ENCODE peak calls at places on chromosome 19, in eight cellular contexts. B is heart right ventricle; N is stimulated activated CD8-positive, alpha-beta memory T cell treated with anti-CD3 and anti-CD28 coated beads, Interleukin-4, amount 100 ng/mL, for 1 hour; V is NCI-H446 treated with DMSO at 0.1 percent for 48 hours; G is Karpas-422; F is uterus; X is COR-L47; Q is SHP77 treated with DMSO at 0.1 percent for 48 hours. K is an unnamed sample.

GRCh38 chr19:46824887-46825730 is 25.5 kb downstream of the AP2S1 start:
- DNase-seq in B (no peak), N (no peak), V (no peak), G (no peak), F (no peak), X (no peak), Q (no peak), K (no peak)

GRCh38 chr19:32743447-32743846 is 23.9 kb downstream of the TDRD12 start:
- DNase-seq in B (no peak), N (no peak), V (no peak), G (no peak), F (no peak), X (no peak), Q (no peak), K (no peak)

GRCh38 chr19:19057317-19057716 is 6.5 kb upstream of the SLC25A42 start:
- DNase-seq in B (no peak), N (no peak), V (no peak), G (no peak), F (no peak), X (no peak), Q (no peak), K (no peak)

GRCh38 chr19:46495789-46496099 is at the start of gene PNMA8B:
- DNase-seq in B (peak), N (no peak), V (no peak), G (no peak), F (no peak), X (peak), Q (no peak), K (peak)

GRCh38 chr19:40513741-40514315 is 47.0 kb downstream of the SPTBN4 start:
- DNase-seq in B (no peak), N (no peak), V (no peak), G (no peak), F (no peak), X (no peak), Q (no peak), K (no peak)

GRCh38 chr19:12778020-12778904 is 2.9 kb upstream of the HOOK2 start:
- DNase-seq in B (peak), N (no peak), V (peak), G (peak), F (peak), X (peak), Q (peak), K (peak)

GRCh38 chr19:45670670-45671453 is 2.8 kb downstream of the GIPR start:
- DNase-seq in B (peak), N (no peak), V (no peak), G (peak), F (peak), X (no peak), Q (no peak), K (peak)

GRCh38 chr19:32168111-32168510 is 177.3 kb upstream of the ZNF507 start:
- DNase-seq in B (no peak), N (no peak), V (no peak), G (no peak), F (no peak), X (no peak), Q (no peak), K (no peak)

GRCh38 chr19:50510700-50511068 is 307 bp downstream of the JOSD2 start:
- DNase-seq in B (no peak), N (no peak), V (peak), G (no peak), F (no peak), X (peak), Q (no peak), K (no peak)

GRCh38 chr19:4089400-4089908 is 22.8 kb upstream of the ZBTB7A start:
- DNase-seq in B (no peak), N (no peak), V (no peak), G (no peak), F (no peak), X (no peak), Q (no peak), K (peak)

GRCh38 chr19:768424-768823 is 17.5 kb downstream of the MISP start:
- DNase-seq in B (no peak), N (no peak), V (no peak), G (no peak), F (no peak), X (no peak), Q (no peak), K (no peak)